ENCODE peak calls at places on chromosomes 4 and X, in five cellular contexts. One of them, this sample, is unnamed. For H3K4me1, the result is how much of the 10 kb centered on the place peaks cover.

GRCh38 chr4:5635826-5636196 is 72.5 kb downstream of the EVC2 start:
- DNase-seq in pancreas: no peak
- DNase-seq in IMR-90: peak
- DNase-seq in psoas muscle: no peak
- DNase-seq in breast epithelium: no peak
- DNase-seq in this sample: no peak

GRCh38 chr4:95599777-95600436 is 51.1 kb upstream of the UNC5C start:
- DNase-seq in pancreas: no peak
- DNase-seq in IMR-90: no peak
- DNase-seq in psoas muscle: no peak
- DNase-seq in breast epithelium: no peak
- DNase-seq in this sample: no peak

GRCh38 chr4:165656399-165656798 is 216.6 kb upstream of the TLL1 start:
- DNase-seq in pancreas: no peak
- DNase-seq in IMR-90: no peak
- DNase-seq in psoas muscle: no peak
- DNase-seq in breast epithelium: no peak
- DNase-seq in this sample: no peak

GRCh38 chrX:130170752-130171445 is 863 bp upstream of the RAB33A start:
- DNase-seq in pancreas: peak
- DNase-seq in IMR-90: no peak
- DNase-seq in psoas muscle: peak
- DNase-seq in breast epithelium: no peak
- DNase-seq in this sample: peak

GRCh38 chrX:15849555-15849954 is 5.1 kb downstream of the AP1S2 start:
- DNase-seq in pancreas: no peak
- DNase-seq in IMR-90: no peak
- DNase-seq in psoas muscle: no peak
- DNase-seq in breast epithelium: no peak
- DNase-seq in this sample: no peak

GRCh38 chrX:136227948-136228584 is 23.1 kb downstream of the MAP7D3 start:
- DNase-seq in pancreas: no peak
- DNase-seq in IMR-90: peak
- DNase-seq in psoas muscle: no peak
- DNase-seq in breast epithelium: no peak
- DNase-seq in this sample: no peak

GRCh38 chr4:73701116-73701515 is 39.3 kb upstream of the CXCL8 start:
- DNase-seq in pancreas: no peak
- DNase-seq in IMR-90: peak
- DNase-seq in psoas muscle: no peak
- DNase-seq in breast epithelium: no peak
- DNase-seq in this sample: no peak

GRCh38 chr4:102610007-102610406 is 108.8 kb downstream of the NFKB1 start:
- DNase-seq in pancreas: no peak
- DNase-seq in IMR-90: peak
- DNase-seq in psoas muscle: no peak
- DNase-seq in breast epithelium: no peak
- DNase-seq in this sample: no peak

GRCh38 chr4:172142331-172142738 is 329.1 kb downstream of the GALNTL6 start:
- DNase-seq in pancreas: no peak
- DNase-seq in IMR-90: peak
- DNase-seq in psoas muscle: no peak
- DNase-seq in breast epithelium: no peak
- DNase-seq in this sample: no peak

GRCh38 chrX:1213971-1214370 is 1.5 kb upstream of the CRLF2 start:
- DNase-seq in pancreas: peak
- DNase-seq in IMR-90: no peak
- DNase-seq in psoas muscle: no peak
- DNase-seq in breast epithelium: no peak
- DNase-seq in this sample: no peak

GRCh38 chr4:188161167-188161566 is 21.9 kb downstream of the TRIML1 start:
- DNase-seq in pancreas: no peak
- DNase-seq in IMR-90: no peak
- DNase-seq in psoas muscle: no peak
- DNase-seq in breast epithelium: no peak
- DNase-seq in this sample: no peak

DNA sequence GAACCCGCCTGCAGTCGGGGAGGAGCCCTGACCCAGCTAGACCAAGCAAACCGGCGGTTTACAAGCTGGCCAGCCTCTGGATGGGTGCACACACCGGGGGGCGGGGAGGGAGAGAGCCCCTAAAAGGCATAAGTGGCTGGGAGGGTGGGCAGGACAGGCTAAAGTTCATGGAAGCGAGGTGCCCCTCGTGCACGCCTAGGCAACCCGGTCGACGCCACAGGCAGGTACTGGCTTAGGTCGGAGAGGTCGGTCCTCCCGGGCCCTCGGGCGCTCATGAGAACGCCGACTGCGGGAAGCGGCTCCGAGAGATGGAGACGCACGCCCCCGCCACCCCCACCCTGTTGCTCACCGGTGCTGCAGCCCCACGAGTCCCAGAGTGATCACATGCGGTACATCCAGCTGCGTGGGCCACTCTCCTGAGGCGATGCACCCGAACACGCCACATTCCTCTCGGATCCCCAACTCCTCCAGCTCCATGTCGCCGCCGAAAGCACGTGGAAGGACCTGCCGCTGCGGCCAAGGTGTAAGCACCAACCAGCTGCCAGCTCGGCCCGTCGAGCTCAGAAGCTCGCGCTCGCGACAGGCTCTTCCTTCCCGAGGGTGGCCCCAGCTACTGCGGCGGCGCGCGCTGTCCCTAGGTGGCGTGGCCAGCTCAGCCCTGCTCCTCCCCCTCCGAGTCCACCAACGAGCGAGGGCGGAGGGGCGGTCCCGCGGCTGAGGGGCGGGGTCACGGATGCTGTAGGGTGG is at the start of gene PPAT:
- DNase-seq in pancreas: peak
- DNase-seq in IMR-90: peak
- DNase-seq in psoas muscle: peak
- DNase-seq in breast epithelium: peak
- DNase-seq in this sample: peak
- TF ChIP-seq CTCF in pancreas: peak
- TF ChIP-seq CTCF in IMR-90: peak
- TF ChIP-seq CTCF in psoas muscle: peak
- TF ChIP-seq CTCF in breast epithelium: peak
- TF ChIP-seq CTCF in this sample: peak

GRCh38 chrX:153927936-153928760 is 2.1 kb upstream of the ARHGAP4 start:
- DNase-seq in pancreas: peak
- DNase-seq in IMR-90: peak
- DNase-seq in psoas muscle: peak
- DNase-seq in breast epithelium: peak
- DNase-seq in this sample: peak
- H3K4me1 ChIP-seq in pancreas: under half
- H3K4me1 ChIP-seq in IMR-90: under half
- H3K4me1 ChIP-seq in psoas muscle: under half
- H3K4me1 ChIP-seq in breast epithelium: under half
- H3K4me1 ChIP-seq in this sample: under half

DNA sequence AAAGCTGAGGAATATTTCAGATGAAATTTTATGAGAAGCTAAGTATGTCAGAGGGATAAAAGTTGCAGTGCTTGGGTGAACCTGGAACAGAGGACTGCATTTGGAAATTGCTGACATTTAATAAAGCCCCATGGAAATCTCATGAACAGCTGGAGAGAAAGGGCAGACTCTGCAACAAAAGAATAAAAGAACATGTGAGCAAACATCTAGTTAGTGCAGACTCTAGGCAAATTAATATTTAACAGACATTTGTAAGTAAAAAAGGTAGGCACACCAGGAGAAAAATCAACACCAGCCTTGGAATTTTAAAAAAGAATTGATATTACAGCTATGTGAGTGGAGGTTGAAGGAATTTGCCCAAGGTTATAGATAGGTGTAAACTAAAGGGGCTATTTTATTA is 114.6 kb upstream of the PUDP start:
- DNase-seq in pancreas: no peak
- DNase-seq in IMR-90: no peak
- DNase-seq in psoas muscle: no peak
- DNase-seq in breast epithelium: no peak
- DNase-seq in this sample: no peak
- H3K4me3 ChIP-seq in pancreas: no peak
- H3K4me3 ChIP-seq in IMR-90: no peak
- H3K4me3 ChIP-seq in psoas muscle: no peak
- H3K4me3 ChIP-seq in breast epithelium: no peak
- H3K4me3 ChIP-seq in this sample: no peak

DNA sequence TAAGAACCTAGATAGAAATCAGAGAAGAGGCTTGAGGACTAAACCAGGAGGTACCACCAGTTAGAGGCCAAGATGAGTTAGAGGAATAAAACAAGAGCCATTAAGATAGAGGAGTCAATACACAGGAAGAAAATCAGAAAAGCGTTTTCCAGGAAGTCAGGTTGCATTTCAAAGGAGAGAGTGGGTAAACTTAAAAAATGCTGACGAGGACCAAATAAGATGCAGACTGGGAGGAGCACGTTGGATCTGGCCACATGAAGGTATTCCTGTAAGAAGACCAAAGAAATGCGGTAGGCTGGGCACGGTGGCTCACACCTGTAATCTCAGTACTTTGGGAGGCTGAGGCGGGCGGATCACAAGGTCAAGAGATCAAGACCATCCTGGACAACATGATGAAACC is 533.1 kb upstream of the TENM3 start:
- DNase-seq in pancreas: no peak
- DNase-seq in IMR-90: no peak
- DNase-seq in psoas muscle: no peak
- DNase-seq in breast epithelium: no peak
- DNase-seq in this sample: no peak
- TF ChIP-seq CTCF in pancreas: no peak
- TF ChIP-seq CTCF in IMR-90: no peak
- TF ChIP-seq CTCF in psoas muscle: no peak
- TF ChIP-seq CTCF in breast epithelium: no peak
- TF ChIP-seq CTCF in this sample: no peak

GRCh38 chrX:107741318-107741813 is 34.2 kb downstream of the TSC22D3 start:
- DNase-seq in pancreas: peak
- DNase-seq in IMR-90: no peak
- DNase-seq in psoas muscle: no peak
- DNase-seq in breast epithelium: no peak
- DNase-seq in this sample: no peak
- H3K4me1 ChIP-seq in pancreas: under half
- H3K4me1 ChIP-seq in IMR-90: under half
- H3K4me1 ChIP-seq in psoas muscle: half or more
- H3K4me1 ChIP-seq in breast epithelium: under half
- H3K4me1 ChIP-seq in this sample: under half

DNA sequence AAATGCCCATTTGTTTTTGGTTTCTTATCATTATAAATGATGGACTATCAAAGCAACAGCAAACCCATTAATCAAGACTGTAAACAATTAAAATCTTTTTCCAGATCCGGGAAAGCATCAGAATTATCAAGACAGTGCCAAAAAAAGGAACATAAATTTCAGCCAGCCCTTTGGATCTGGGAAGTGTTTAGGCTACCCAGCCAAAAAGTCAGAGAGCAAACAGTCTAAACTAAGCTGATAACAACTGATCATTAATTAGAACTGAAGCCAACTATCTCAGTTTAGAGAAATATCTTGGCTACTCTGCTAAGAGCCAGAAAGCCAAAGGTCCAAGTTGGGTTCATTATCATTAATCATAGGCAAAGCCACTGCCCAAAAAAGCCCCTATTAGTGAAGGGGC is 37.1 kb upstream of the SHISA3 start:
- DNase-seq in pancreas: no peak
- DNase-seq in IMR-90: no peak
- DNase-seq in psoas muscle: no peak
- DNase-seq in breast epithelium: no peak
- DNase-seq in this sample: no peak
- H3K4me3 ChIP-seq in pancreas: no peak
- H3K4me3 ChIP-seq in IMR-90: no peak
- H3K4me3 ChIP-seq in psoas muscle: peak
- H3K4me3 ChIP-seq in breast epithelium: peak
- H3K4me3 ChIP-seq in this sample: no peak

DNA sequence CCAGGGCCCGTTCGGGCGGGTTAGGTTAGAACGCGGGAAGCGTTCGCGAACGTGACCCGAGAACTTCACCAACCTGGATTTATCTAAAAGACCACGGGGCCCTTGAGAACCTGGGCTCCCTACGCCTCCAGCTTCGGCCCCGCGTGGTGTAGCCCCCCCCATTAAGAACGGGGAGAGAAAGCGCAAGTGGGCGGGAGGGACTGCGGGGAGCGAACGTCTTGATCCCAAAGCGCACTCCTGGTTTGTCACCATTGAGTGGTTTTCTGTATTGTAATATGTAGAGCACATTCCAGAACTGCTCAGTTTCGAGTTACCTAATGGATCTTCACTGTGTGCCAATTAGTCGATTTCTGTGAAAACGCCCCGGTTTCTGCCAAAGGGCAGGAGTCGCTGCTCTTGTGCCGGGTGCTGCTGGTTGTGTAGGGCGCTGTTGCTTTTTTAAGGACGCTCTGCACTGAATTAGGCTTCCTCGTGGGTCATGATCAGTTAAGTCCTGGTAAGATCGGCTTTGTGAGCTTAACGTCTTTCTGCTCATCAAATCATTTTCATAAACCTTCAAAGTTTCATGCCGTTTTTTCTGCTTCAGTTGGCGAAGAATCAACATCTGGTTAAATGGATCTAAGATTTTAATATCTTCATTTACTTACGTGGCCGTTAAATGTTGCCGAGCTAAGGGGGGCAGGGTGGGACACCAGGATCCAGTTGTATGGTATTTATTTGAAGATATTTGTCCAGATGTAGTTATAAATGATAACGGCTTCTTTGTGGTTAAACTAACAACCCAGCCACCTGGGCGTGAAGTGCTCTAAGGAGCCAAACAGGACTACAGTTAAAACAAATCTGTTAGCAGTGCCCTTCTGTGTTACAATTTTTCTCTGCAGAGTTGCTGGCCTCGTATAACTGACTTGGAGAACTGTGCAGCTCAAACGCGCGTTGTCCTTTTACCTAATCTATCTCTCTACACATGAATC is 808 bp downstream of the MND1 start:
- DNase-seq in pancreas: no peak
- DNase-seq in IMR-90: peak
- DNase-seq in psoas muscle: peak
- DNase-seq in breast epithelium: no peak
- DNase-seq in this sample: peak
- TF ChIP-seq CTCF in pancreas: no peak
- TF ChIP-seq CTCF in IMR-90: peak
- TF ChIP-seq CTCF in psoas muscle: no peak
- TF ChIP-seq CTCF in breast epithelium: no peak
- TF ChIP-seq CTCF in this sample: no peak

This sample was measured in left lung.